ENCODE peak calls at places on chromosomes 13 and 19, in five cellular contexts. J is NCI-H1092 treated with DMSO at 0.1 percent for 48 hours, L is AG08395, E is brain pericyte, Q is NCI-H2107. G is an unnamed sample.
A peak's percentile ranks its signal among the peaks of the same experiment; 100 is the strongest.

GRCh38 chr13:95754069-95754468 is 77.1 kb downstream of the DNAJC3 start:
- DNase-seq in E (no peak), J (no peak), Q (no peak), L (no peak), G (no peak)

GRCh38 chr13:34657716-34658115 is 284.4 kb upstream of the NBEA start:
- DNase-seq in J (no peak), E (no peak), L (peak; percentile 78), Q (no peak), G (no peak)

GRCh38 chr19:2711937-2712205 is 9.3 kb downstream of the DIRAS1 start:
- DNase-seq in Q (no peak), J (no peak), E (no peak), L (no peak), G (no peak)

GRCh38 chr19:32817913-32818476 is 51.6 kb downstream of the SLC7A9 start:
- DNase-seq in E (no peak), J (no peak), L (no peak), Q (no peak), G (no peak)

GRCh38 chr13:38496956-38497355 is 147.3 kb downstream of the UFM1 start:
- DNase-seq in Q (no peak), J (no peak), L (no peak), E (no peak), G (no peak)

GRCh38 chr13:100197591-100198365 is 108.9 kb downstream of the PCCA start:
- DNase-seq in L (no peak), E (no peak), Q (no peak), J (no peak), G (no peak)

GRCh38 chr19:40603071-40603718 is 2.0 kb downstream of the LTBP4 start:
- DNase-seq in J (no peak), L (no peak), Q (no peak), E (no peak), G (no peak)

GRCh38 chr13:60837806-60838205 is 440.8 kb downstream of the TDRD3 start:
- DNase-seq in J (no peak), Q (no peak), E (no peak), L (no peak), G (no peak)

GRCh38 chr13:43784491-43784890 is 2.3 kb downstream of the ENOX1 start:
- DNase-seq in Q (no peak), E (no peak), J (no peak), L (no peak), G (no peak)

GRCh38 chr13:73870970-73871935 is 263.0 kb downstream of the KLF12 start:
- DNase-seq in E (peak; percentile 72), L (peak; percentile 6), Q (no peak), J (no peak), G (no peak)

GRCh38 chr19:31520633-31521032 is 171.4 kb upstream of the TSHZ3 start:
- DNase-seq in E (no peak), L (no peak), Q (no peak), J (no peak), G (no peak)

GRCh38 chr19:13640611-13641010 is 123.7 kb upstream of the MRI1 start:
- DNase-seq in E (no peak), Q (no peak), L (no peak), J (peak; percentile 32), G (peak; percentile 53)

GRCh38 chr19:47762615-47763308 is 15.7 kb upstream of the SELENOW start:
- DNase-seq in L (no peak), E (no peak), Q (no peak), J (no peak), G (no peak)

GRCh38 chr13:20033486-20033885 is 75.0 kb downstream of the ZMYM2 start:
- DNase-seq in Q (no peak), J (no peak), E (no peak), L (no peak), G (no peak)

GRCh38 chr13:27258637-27259377 is 7.4 kb downstream of the RPL21 start:
- DNase-seq in L (no peak), J (no peak), E (no peak), Q (no peak), G (no peak)

GRCh38 chr19:18768046-18768771 is 22.9 kb downstream of the COMP start:
- DNase-seq in J (no peak), E (no peak), L (no peak), Q (no peak), G (no peak)

GRCh38 chr19:17306285-17306714 is 628 bp downstream of the MRPL34 start:
- DNase-seq in E (no peak), L (no peak), J (peak; percentile 38), Q (no peak), G (no peak)

GRCh38 chr13:89380101-89380500 is 1708.9 kb downstream of the SLITRK5 start:
- DNase-seq in Q (no peak), J (no peak), E (no peak), L (no peak), G (no peak)

GRCh38 chr19:34126966-34127365 is 45.3 kb upstream of the LSM14A start:
- DNase-seq in L (no peak), E (no peak), Q (no peak), J (no peak), G (no peak)

GRCh38 chr19:11261902-11262839 is at the start of gene DOCK6:
- DNase-seq in Q (no peak), L (peak; percentile 69), J (no peak), E (no peak), G (no peak)

GRCh38 chr13:76972430-76972829 is 19.5 kb upstream of the CLN5 start:
- DNase-seq in E (no peak), L (no peak), J (no peak), Q (no peak), G (no peak)

GRCh38 chr19:12858041-12858928 is 20.0 kb downstream of the MAST1 start:
- DNase-seq in L (no peak), E (no peak), Q (no peak), J (no peak), G (no peak)

GRCh38 chr19:47109541-47110375 is 3.8 kb downstream of the ZC3H4 start:
- DNase-seq in E (no peak), J (no peak), Q (no peak), L (no peak), G (no peak)

GRCh38 chr19:31152906-31153305 is 196.3 kb downstream of the TSHZ3 start:
- DNase-seq in Q (no peak), L (peak; percentile 22), E (no peak), J (no peak), G (no peak)

G was measured in NCI-H510A.